ENCODE peak calls at places on chromosomes 7 and 10, in four cellular contexts. W is K562, J is H1, R is GM12878. I is an unnamed sample.

GRCh38 chr7:1775389-1775788 is 105.3 kb downstream of the ELFN1 start:
- DNase-seq in J (no peak), R (no peak), W (no peak), I (no peak)

GRCh38 chr10:86970152-86970886 is 2.0 kb downstream of the ADIRF start:
- DNase-seq in R (no peak), J (no peak), W (no peak), I (peak; percentile 62)

GRCh38 chr7:156640949-156641485 is 443 bp downstream of the RNF32 start:
- DNase-seq in R (no peak), W (no peak), J (no peak), I (peak; percentile 3)

GRCh38 chr7:36011588-36011965 is 141.5 kb upstream of the EEPD1 start:
- DNase-seq in J (peak; percentile 34), R (no peak), W (no peak), I (no peak)

GRCh38 chr7:28654111-28654510 is 241.8 kb downstream of the CREB5 start:
- DNase-seq in R (no peak), W (no peak), J (no peak), I (no peak)

GRCh38 chr7:27139335-27140107 is 4.0 kb downstream of the HOXA5 start:
- DNase-seq in W (no peak), R (no peak), J (no peak), I (no peak)

GRCh38 chr7:1123721-1124120 is 35.8 kb downstream of the GPER1 start:
- DNase-seq in J (peak; percentile 47), R (no peak), W (no peak), I (no peak)

GRCh38 chr7:47529405-47529804 is 52.5 kb downstream of the TNS3 start:
- DNase-seq in R (no peak), W (no peak), J (no peak), I (no peak)

GRCh38 chr7:116802144-116802747 is 60.1 kb upstream of the CAPZA2 start:
- DNase-seq in W (no peak), R (no peak), J (no peak), I (no peak)

GRCh38 chr10:78566216-78567135 is 502.3 kb upstream of the ZMIZ1 start:
- DNase-seq in W (no peak), J (no peak), R (no peak), I (no peak)

GRCh38 chr7:43942997-43943701 is 16.9 kb downstream of the UBE2D4 start:
- DNase-seq in J (no peak), R (no peak), W (no peak), I (no peak)

GRCh38 chr10:73095479-73096021 is 1.1 kb downstream of the P4HA1 start:
- DNase-seq in R (no peak), W (peak; percentile 45), J (no peak), I (no peak)

GRCh38 chr10:122277737-122278136 is 6.6 kb downstream of the BTBD16 start:
- DNase-seq in W (no peak), J (no peak), R (no peak), I (no peak)

GRCh38 chr7:107971613-107972012 is 31.3 kb downstream of the LAMB1 start:
- DNase-seq in J (no peak), R (no peak), W (no peak), I (no peak)

GRCh38 chr7:81446212-81446611 is 323.6 kb downstream of the HGF start:
- DNase-seq in R (no peak), J (no peak), W (no peak), I (no peak)

GRCh38 chr7:103637080-103637479 is 191.1 kb upstream of the SLC26A5 start:
- DNase-seq in J (no peak), W (no peak), R (no peak), I (no peak)

GRCh38 chr7:48154792-48155413 is 16.4 kb upstream of the ABCA13 start:
- DNase-seq in R (no peak), W (no peak), J (no peak), I (peak; percentile 28)

GRCh38 chr7:131076032-131076431 is 251.6 kb upstream of the MKLN1 start:
- DNase-seq in W (no peak), R (no peak), J (no peak), I (no peak)

GRCh38 chr7:106022193-106022821 is 59.2 kb downstream of the CDHR3 start:
- DNase-seq in W (no peak), J (no peak), R (peak; percentile 74), I (no peak)

GRCh38 chr7:132319481-132319880 is 256.8 kb downstream of the PLXNA4 start:
- DNase-seq in W (no peak), R (no peak), J (no peak), I (no peak)

GRCh38 chr7:18995811-18996400 is 121.5 kb downstream of the TWIST1 start:
- DNase-seq in R (no peak), J (no peak), W (no peak), I (no peak)

GRCh38 chr7:43735802-43736603 is 6.7 kb upstream of the COA1 start:
- DNase-seq in J (no peak), R (peak; percentile 90), W (no peak), I (no peak)

GRCh38 chr10:79385804-79386531 is 38.7 kb downstream of the PPIF start:
- DNase-seq in J (no peak), W (no peak), R (no peak), I (no peak)

GRCh38 chr10:44895280-44895679 is 15.9 kb upstream of the TMEM72 start:
- DNase-seq in J (no peak), W (no peak), R (no peak), I (no peak)

GRCh38 chr7:539731-540411 is 20.2 kb upstream of the PDGFA start:
- DNase-seq in R (no peak), J (no peak), W (peak; percentile 72), I (peak; percentile 82)

GRCh38 chr10:11725912-11726311 is 16.3 kb upstream of the ECHDC3 start:
- DNase-seq in W (no peak), R (no peak), J (no peak), I (no peak)

GRCh38 chr7:2116086-2116810 is 116.5 kb downstream of the MAD1L1 start:
- DNase-seq in R (no peak), J (no peak), W (no peak), I (peak; percentile 75)

GRCh38 chr7:128939861-128940410 is 2.2 kb downstream of the IRF5 start:
- DNase-seq in R (no peak), J (no peak), W (peak; percentile 58), I (no peak)

GRCh38 chr7:13911920-13912319 is 77.5 kb downstream of the ETV1 start:
- DNase-seq in W (no peak), J (no peak), R (no peak), I (no peak)

DNA sequence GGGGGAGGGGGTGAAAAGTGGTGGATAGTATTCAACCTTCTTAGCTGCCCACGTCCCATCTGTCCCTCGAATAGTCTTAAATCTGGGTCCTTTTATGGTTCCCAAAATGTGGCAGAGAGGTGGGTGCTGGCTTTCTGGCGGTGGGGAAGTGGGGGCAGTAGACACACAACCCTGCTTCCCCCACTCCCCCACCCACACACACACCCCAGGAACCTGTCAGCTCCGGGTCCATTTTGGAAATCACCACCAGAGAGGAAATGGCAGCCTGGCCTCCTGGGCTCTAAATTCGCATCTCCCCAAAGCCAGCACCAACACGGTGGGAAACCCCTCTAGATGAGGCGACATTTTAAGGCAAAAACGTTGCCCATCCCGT is 827 bp downstream of the TMEM130 start:
- DNase-seq in R (no peak), W (no peak), J (no peak), I (no peak)
- TF ChIP-seq EGR1 in R (no peak), W (peak; percentile 4), J (no peak), I (no peak)

DNA sequence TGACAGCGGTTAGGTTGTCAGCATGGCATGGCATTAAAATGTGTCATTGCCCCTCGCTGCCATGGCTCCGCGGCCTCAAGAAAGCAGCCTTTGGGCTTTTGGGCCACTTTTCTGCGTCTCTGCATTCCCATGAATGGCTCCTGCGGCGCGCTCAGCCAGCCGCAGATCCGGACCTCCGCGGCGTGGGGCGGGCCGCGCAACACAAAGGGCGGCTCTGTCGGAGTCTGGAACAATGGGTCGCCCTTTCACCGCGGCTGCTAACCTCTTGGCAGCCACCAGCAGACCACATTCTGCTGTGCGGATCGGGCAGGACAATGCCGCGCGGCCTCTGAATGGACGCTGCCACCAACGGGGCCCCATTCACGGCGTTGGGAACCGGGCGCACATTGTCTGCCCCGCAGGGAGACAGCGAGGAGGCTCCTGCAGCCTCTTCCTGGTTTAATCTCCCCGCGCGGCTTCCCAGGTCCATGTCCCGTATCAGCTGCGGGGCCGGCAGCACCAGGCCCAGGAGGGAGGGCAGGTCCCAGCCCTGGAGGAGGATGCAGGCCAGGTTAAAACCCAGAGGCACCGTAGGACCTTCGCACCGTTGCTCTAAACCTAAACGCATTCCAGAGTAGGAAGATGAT is 71.7 kb downstream of the NKX6-2 start:
- DNase-seq in J (peak; percentile 5), W (no peak), R (no peak), I (no peak)
- TF ChIP-seq EGR1 in J (no peak), W (no peak), R (no peak), I (no peak)

DNA sequence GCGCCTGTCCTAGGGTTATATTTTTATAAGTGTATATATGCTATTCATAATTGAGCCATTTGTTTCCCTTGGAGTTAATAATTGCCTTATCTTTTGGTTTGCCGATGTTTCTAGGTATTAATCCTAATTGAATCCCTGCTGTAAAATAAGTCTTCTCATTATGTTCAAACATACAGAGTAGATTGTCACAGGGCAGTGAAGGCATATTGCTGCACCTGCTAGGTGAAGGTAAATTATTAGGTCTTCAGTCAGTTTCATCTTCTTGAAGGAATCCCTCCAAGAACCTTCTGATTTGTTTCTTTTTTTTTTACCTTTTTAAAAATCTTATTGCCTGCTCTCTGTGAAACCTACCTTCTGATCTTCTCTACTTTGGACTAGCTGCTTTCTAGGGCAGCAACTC is 17.9 kb upstream of the AGFG2 start:
- DNase-seq in R (no peak), J (no peak), W (no peak), I (no peak)
- TF ChIP-seq EGR1 in R (no peak), J (no peak), W (no peak), I (no peak)

DNA sequence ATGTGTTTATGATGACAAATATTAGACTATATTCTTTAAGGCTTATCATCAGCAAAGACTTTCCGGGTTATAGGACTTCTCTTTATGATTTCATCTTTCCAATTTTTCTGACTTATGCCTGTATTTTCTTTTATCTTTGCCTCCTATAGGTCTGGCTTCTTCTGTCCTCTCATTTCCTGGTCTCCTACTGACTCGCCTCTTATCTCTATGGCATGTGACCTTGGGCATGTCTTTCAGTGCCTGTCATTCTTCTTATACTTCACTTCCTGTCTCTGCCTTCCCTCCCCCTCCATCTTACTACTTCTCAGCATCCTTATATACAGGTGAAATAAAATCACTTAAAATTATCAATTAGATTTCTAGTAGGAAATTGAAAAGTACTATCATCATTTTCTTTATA is 42.2 kb downstream of the PCDH15 start:
- DNase-seq in W (no peak), R (no peak), J (no peak), I (no peak)
- TF ChIP-seq EGR1 in W (no peak), R (no peak), J (no peak), I (no peak)

GRCh38 chr10:77037735-77038411 is 599.7 kb downstream of the KCNMA1 start:
- DNase-seq in R (no peak), J (no peak), W (no peak), I (no peak)
- TF ChIP-seq EGR1 in R (no peak), J (no peak), W (no peak), I (no peak)

GRCh38 chr10:113121153-113121552 is 171.1 kb downstream of the TCF7L2 start:
- DNase-seq in R (no peak), J (no peak), W (no peak), I (no peak)
- TF ChIP-seq EGR1 in R (no peak), J (no peak), W (no peak), I (no peak)

DNA sequence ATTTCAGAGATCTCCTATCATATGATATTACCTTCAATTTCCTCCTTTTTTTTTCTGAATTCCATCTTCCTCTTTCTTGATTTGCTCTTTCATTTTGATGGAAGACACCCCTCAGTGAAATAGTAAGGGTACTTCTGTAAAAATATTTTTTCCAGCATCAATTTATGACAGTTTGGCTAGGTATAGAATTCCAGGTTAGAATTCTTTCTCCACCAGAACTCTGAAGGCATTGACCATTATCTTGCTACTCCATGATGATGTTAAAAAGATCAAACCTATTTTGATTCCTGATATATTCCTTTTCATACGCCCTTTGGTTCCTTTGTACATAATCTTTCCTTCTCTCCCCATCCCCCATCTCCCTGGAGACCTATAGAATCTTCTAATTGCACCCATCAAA is 48.4 kb downstream of the MTPAP start:
- DNase-seq in J (no peak), R (no peak), W (no peak), I (no peak)
- TF ChIP-seq EGR1 in J (no peak), R (no peak), W (no peak), I (no peak)

I was measured in HCT116.